ENCODE peak calls at places on chromosome 10, in nine cellular contexts. H is RWPE2; L is esophagus muscularis mucosa; K is CD8-positive, alpha-beta T cell; Q is MM.1S; O is neuronal stem cell; W is AG10803; Z is tibial nerve; X is SJSA1. D is an unnamed sample.

GRCh38 chr10:133292919-133293809 is 15.5 kb downstream of the TUBGCP2 start:
- DNase-seq in H (no peak), L (no peak), K (no peak), Q (no peak), O (no peak), W (peak), Z (no peak), X (peak), D (no peak)

GRCh38 chr10:86362129-86362527 is 4.5 kb downstream of the GRID1 start:
- DNase-seq in H (no peak), L (no peak), K (no peak), Q (no peak), O (no peak), W (no peak), Z (no peak), X (no peak), D (no peak)

GRCh38 chr10:104429834-104430233 is 76.2 kb downstream of the CFAP58 start:
- DNase-seq in H (no peak), L (no peak), K (no peak), Q (no peak), O (no peak), W (no peak), Z (no peak), X (no peak), D (no peak)

GRCh38 chr10:93573051-93573909 is 6.8 kb downstream of the FFAR4 start:
- DNase-seq in H (no peak), L (no peak), K (no peak), Q (no peak), O (no peak), W (no peak), Z (peak), X (no peak), D (no peak)

GRCh38 chr10:47256753-47257336 is 43.2 kb upstream of the GDF10 start:
- DNase-seq in H (no peak), L (no peak), K (peak), Q (no peak), O (no peak), W (no peak), Z (no peak), X (no peak), D (peak)

GRCh38 chr10:33129987-33130386 is 172.0 kb upstream of the ITGB1 start:
- DNase-seq in H (no peak), L (no peak), K (no peak), Q (no peak), O (no peak), W (peak), Z (no peak), X (no peak), D (no peak)

GRCh38 chr10:85922363-85923129 is 444.0 kb downstream of the GRID1 start:
- DNase-seq in H (no peak), L (peak), K (no peak), Q (no peak), O (no peak), W (no peak), Z (no peak), X (no peak), D (no peak)

GRCh38 chr10:18681971-18682403 is 22.8 kb downstream of the ARL5B start:
- DNase-seq in H (no peak), L (no peak), K (no peak), Q (no peak), O (no peak), W (peak), Z (no peak), X (peak), D (no peak)

GRCh38 chr10:26029858-26030257 is 95.8 kb downstream of the MYO3A start:
- DNase-seq in H (no peak), L (no peak), K (no peak), Q (no peak), O (no peak), W (no peak), Z (no peak), X (no peak), D (no peak)

GRCh38 chr10:122688293-122688989 is 11.2 kb downstream of the C10orf120 start:
- DNase-seq in H (no peak), L (no peak), K (no peak), Q (no peak), O (no peak), W (peak), Z (peak), X (no peak), D (no peak)

GRCh38 chr10:118276203-118276602 is 65.9 kb downstream of the FAM204A start:
- DNase-seq in H (no peak), L (no peak), K (no peak), Q (no peak), O (no peak), W (peak), Z (no peak), X (no peak), D (no peak)

GRCh38 chr10:93464826-93465388 is 17.2 kb downstream of the MYOF start:
- DNase-seq in H (no peak), L (no peak), K (no peak), Q (no peak), O (no peak), W (no peak), Z (no peak), X (no peak), D (no peak)

GRCh38 chr10:79052311-79053080 is 16.3 kb upstream of the ZMIZ1 start:
- DNase-seq in H (peak), L (no peak), K (no peak), Q (no peak), O (peak), W (no peak), Z (no peak), X (no peak), D (no peak)

GRCh38 chr10:31424473-31424872 is 105.5 kb downstream of the ZEB1 start:
- DNase-seq in H (no peak), L (no peak), K (no peak), Q (no peak), O (no peak), W (no peak), Z (no peak), X (no peak), D (no peak)

GRCh38 chr10:110671788-110672579 is 27.8 kb downstream of the RBM20 start:
- DNase-seq in H (peak), L (no peak), K (peak), Q (peak), O (peak), W (peak), Z (peak), X (no peak), D (peak)

GRCh38 chr10:124530215-124530665 is 68.6 kb downstream of the LHPP start:
- DNase-seq in H (no peak), L (peak), K (peak), Q (peak), O (peak), W (peak), Z (peak), X (peak), D (peak)

GRCh38 chr10:34229917-34230316 is 585.2 kb downstream of the PARD3 start:
- DNase-seq in H (no peak), L (no peak), K (no peak), Q (no peak), O (no peak), W (no peak), Z (no peak), X (no peak), D (no peak)

GRCh38 chr10:46284286-46285229 is 2.2 kb upstream of the ANTXRL start:
- DNase-seq in H (peak), L (no peak), K (peak), Q (peak), O (peak), W (peak), Z (peak), X (peak), D (peak)

GRCh38 chr10:93437000-93437945 is 44.9 kb downstream of the MYOF start:
- DNase-seq in H (peak), L (peak), K (no peak), Q (no peak), O (no peak), W (peak), Z (peak), X (peak), D (no peak)

GRCh38 chr10:130409346-130409745 is 273.2 kb downstream of the GLRX3 start:
- DNase-seq in H (no peak), L (peak), K (no peak), Q (no peak), O (no peak), W (no peak), Z (no peak), X (no peak), D (no peak)

GRCh38 chr10:92418891-92419290 is 127.9 kb downstream of the MARCHF5 start:
- DNase-seq in H (no peak), L (no peak), K (no peak), Q (no peak), O (no peak), W (no peak), Z (no peak), X (no peak), D (no peak)

GRCh38 chr10:64738462-64738861 is 1217.3 kb downstream of the REEP3 start:
- DNase-seq in H (no peak), L (no peak), K (no peak), Q (no peak), O (no peak), W (no peak), Z (no peak), X (no peak), D (no peak)

GRCh38 chr10:17516376-17516775 is 62.0 kb upstream of the ST8SIA6 start:
- DNase-seq in H (no peak), L (no peak), K (no peak), Q (no peak), O (no peak), W (peak), Z (no peak), X (no peak), D (no peak)

GRCh38 chr10:70331486-70332268 is 47.9 kb upstream of the NPFFR1 start:
- DNase-seq in H (peak), L (no peak), K (no peak), Q (peak), O (no peak), W (peak), Z (peak), X (peak), D (peak)

GRCh38 chr10:15439381-15439837 is 68.3 kb upstream of the FAM171A1 start:
- DNase-seq in H (no peak), L (no peak), K (no peak), Q (no peak), O (no peak), W (peak), Z (no peak), X (peak), D (no peak)

GRCh38 chr10:8437896-8438295 is 383.4 kb downstream of the GATA3 start:
- DNase-seq in H (no peak), L (no peak), K (no peak), Q (no peak), O (no peak), W (no peak), Z (no peak), X (no peak), D (no peak)

GRCh38 chr10:48762104-48763042 is 77.7 kb downstream of the WDFY4 start:
- DNase-seq in H (no peak), L (peak), K (no peak), Q (no peak), O (no peak), W (peak), Z (peak), X (no peak), D (no peak)
- H3K4me3 ChIP-seq in H (no peak), L (no peak), K (no peak), Q (no peak), O (no peak), W (no peak), Z (no peak), X (no peak), D (no peak)

GRCh38 chr10:127018298-127018650 is 113.0 kb downstream of the DOCK1 start:
- DNase-seq in H (no peak), L (no peak), K (no peak), Q (no peak), O (no peak), W (no peak), Z (no peak), X (no peak), D (no peak)
- H3K4me3 ChIP-seq in H (no peak), L (no peak), K (no peak), Q (no peak), O (no peak), W (no peak), Z (no peak), X (no peak), D (no peak)

GRCh38 chr10:100715101-100715444 is 30.3 kb upstream of the PAX2 start:
- DNase-seq in H (no peak), L (no peak), K (no peak), Q (no peak), O (no peak), W (no peak), Z (no peak), X (no peak), D (no peak)

GRCh38 chr10:100713859-100714565 is 31.4 kb upstream of the PAX2 start:
- DNase-seq in H (no peak), L (no peak), K (no peak), Q (no peak), O (no peak), W (no peak), Z (no peak), X (no peak), D (no peak)

GRCh38 chr10:100717166-100717565 is 28.2 kb upstream of the PAX2 start:
- DNase-seq in H (no peak), L (no peak), K (no peak), Q (no peak), O (no peak), W (no peak), Z (no peak), X (no peak), D (no peak)

GRCh38 chr10:100714566-100714950 is 30.8 kb upstream of the PAX2 start:
- DNase-seq in H (no peak), L (no peak), K (no peak), Q (no peak), O (no peak), W (no peak), Z (no peak), X (no peak), D (no peak)

GRCh38 chr10:100715445-100716385 is 29.7 kb upstream of the PAX2 start:
- DNase-seq in H (no peak), L (no peak), K (no peak), Q (no peak), O (no peak), W (no peak), Z (no peak), X (no peak), D (no peak)
- H3K4me3 ChIP-seq in H (no peak), L (peak), K (no peak), Q (no peak), O (peak), W (no peak), Z (peak), X (no peak), D (no peak)

GRCh38 chr10:3928078-3928477 is 143.1 kb upstream of the KLF6 start:
- DNase-seq in H (no peak), L (no peak), K (no peak), Q (no peak), O (no peak), W (no peak), Z (no peak), X (no peak), D (no peak)

GRCh38 chr10:3926675-3927525 is 141.9 kb upstream of the KLF6 start:
- DNase-seq in H (no peak), L (no peak), K (no peak), Q (no peak), O (no peak), W (peak), Z (no peak), X (no peak), D (no peak)

GRCh38 chr10:3931224-3931623 is 146.2 kb upstream of the KLF6 start:
- DNase-seq in H (no peak), L (peak), K (no peak), Q (no peak), O (no peak), W (no peak), Z (no peak), X (no peak), D (no peak)

GRCh38 chr10:3926268-3926667 is 141.3 kb upstream of the KLF6 start:
- DNase-seq in H (no peak), L (no peak), K (no peak), Q (no peak), O (no peak), W (peak), Z (no peak), X (no peak), D (no peak)

DNA sequence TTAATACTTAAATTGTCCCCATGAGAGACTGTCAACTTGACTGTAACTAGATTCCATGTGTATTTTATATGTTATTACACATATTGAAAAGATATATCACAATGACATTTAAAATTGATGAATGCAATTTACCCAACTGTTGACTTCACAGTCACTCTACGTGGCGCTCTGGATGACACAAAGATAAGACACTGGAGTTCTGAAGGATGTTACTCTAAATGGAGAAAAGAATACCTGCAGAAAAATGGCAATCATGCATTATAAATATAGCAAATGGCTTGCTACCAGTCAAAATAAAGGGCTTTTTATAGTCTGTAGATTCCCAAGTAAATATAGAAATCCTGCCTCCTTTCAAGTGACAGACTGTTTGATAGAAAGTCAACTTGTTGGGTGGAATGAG is 143.6 kb upstream of the KLF6 start:
- DNase-seq in H (no peak), L (peak), K (no peak), Q (no peak), O (no peak), W (no peak), Z (no peak), X (no peak), D (no peak)
- H3K4me3 ChIP-seq in H (no peak), L (no peak), K (no peak), Q (no peak), O (no peak), W (no peak), Z (no peak), X (no peak), D (no peak)

GRCh38 chr10:72254891-72255568 is 18.7 kb upstream of the DDIT4 start:
- DNase-seq in H (peak), L (peak), K (peak), Q (peak), O (peak), W (peak), Z (peak), X (peak), D (peak)

GRCh38 chr10:72251635-72252034 is 22.1 kb upstream of the DDIT4 start:
- DNase-seq in H (no peak), L (no peak), K (no peak), Q (no peak), O (no peak), W (no peak), Z (no peak), X (no peak), D (no peak)

GRCh38 chr10:72253002-72253401 is 20.7 kb upstream of the DDIT4 start:
- DNase-seq in H (no peak), L (no peak), K (no peak), Q (no peak), O (no peak), W (peak), Z (no peak), X (no peak), D (no peak)

GRCh38 chr10:72248477-72249151 is 25.1 kb upstream of the DDIT4 start:
- DNase-seq in H (peak), L (peak), K (peak), Q (peak), O (no peak), W (no peak), Z (peak), X (no peak), D (peak)

DNA sequence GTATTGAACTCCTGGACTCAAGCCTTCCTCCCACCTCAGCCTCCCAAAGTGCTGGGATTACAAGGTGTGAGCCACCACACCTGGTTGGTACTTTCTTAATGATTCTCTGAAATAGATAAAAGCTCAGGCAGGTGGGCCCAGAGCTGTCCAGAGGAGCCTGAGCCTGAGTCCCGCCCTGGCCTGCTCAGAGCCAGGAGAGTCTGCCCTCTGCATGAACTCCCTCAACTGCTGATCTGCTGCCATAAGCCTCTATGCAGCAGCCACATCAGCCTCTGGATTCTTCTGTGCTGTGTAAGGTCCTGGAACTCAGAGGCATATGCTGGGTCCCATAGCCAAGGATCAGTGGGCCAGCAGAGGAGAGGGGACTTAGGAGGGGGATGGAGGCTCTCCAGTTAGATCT is 23.1 kb upstream of the DDIT4 start:
- DNase-seq in H (no peak), L (no peak), K (no peak), Q (peak), O (no peak), W (peak), Z (peak), X (no peak), D (no peak)
- H3K4me3 ChIP-seq in H (no peak), L (no peak), K (no peak), Q (no peak), O (no peak), W (no peak), Z (no peak), X (no peak), D (no peak)

GRCh38 chr10:87544750-87545149 is 40.1 kb downstream of the MINPP1 start:
- DNase-seq in H (no peak), L (no peak), K (no peak), Q (no peak), O (no peak), W (no peak), Z (no peak), X (no peak), D (no peak)

GRCh38 chr10:87546221-87546620 is 41.5 kb downstream of the MINPP1 start:
- DNase-seq in H (no peak), L (no peak), K (peak), Q (peak), O (no peak), W (no peak), Z (peak), X (no peak), D (peak)

GRCh38 chr10:87546971-87547413 is 42.3 kb downstream of the MINPP1 start:
- DNase-seq in H (no peak), L (no peak), K (no peak), Q (no peak), O (no peak), W (peak), Z (no peak), X (no peak), D (no peak)

GRCh38 chr10:87547734-87548311 is 43.1 kb downstream of the MINPP1 start:
- DNase-seq in H (no peak), L (no peak), K (no peak), Q (no peak), O (peak), W (peak), Z (no peak), X (no peak), D (no peak)

GRCh38 chr10:87545783-87546182 is 41.1 kb downstream of the MINPP1 start:
- DNase-seq in H (no peak), L (no peak), K (no peak), Q (no peak), O (no peak), W (no peak), Z (no peak), X (no peak), D (no peak)
- H3K4me3 ChIP-seq in H (no peak), L (no peak), K (no peak), Q (no peak), O (no peak), W (no peak), Z (no peak), X (no peak), D (no peak)

GRCh38 chr10:121598261-121599249 is at the start of gene FGFR2:
- DNase-seq in H (peak), L (no peak), K (peak), Q (peak), O (peak), W (peak), Z (peak), X (peak), D (peak)
- H3K4me3 ChIP-seq in H (peak), L (peak), K (no peak), Q (peak), O (peak), W (peak), Z (peak), X (peak), D (no peak)